ENCODE peak calls at places on chromosomes 1 and 21, in ten cellular contexts. One of them, this sample, is unnamed.

GRCh38 chr1:173508541-173508940 is 31.4 kb downstream of the PRDX6 start:
- DNase-seq in gastrocnemius medialis: no peak
- DNase-seq in EL: no peak
- DNase-seq in CD8-positive, alpha-beta memory T cell: no peak
- DNase-seq in HTR-8/SVneo: no peak
- DNase-seq in iPS-NIHi11: no peak
- DNase-seq in activated CD4-positive, alpha-beta T cell treated with anti-CD3 and anti-CD28 coated beads for 48 hours: no peak
- DNase-seq in T follicular helper cell: no peak
- DNase-seq in BE2C: no peak
- DNase-seq in NCI-H774: no peak
- DNase-seq in this sample: no peak

GRCh38 chr1:211192227-211192626 is 58.3 kb upstream of the KCNH1 start:
- DNase-seq in HTR-8/SVneo: no peak
- DNase-seq in T follicular helper cell: no peak
- DNase-seq in iPS-NIHi11: no peak
- DNase-seq in NCI-H774: no peak
- DNase-seq in CD8-positive, alpha-beta memory T cell: no peak
- DNase-seq in gastrocnemius medialis: no peak
- DNase-seq in BE2C: no peak
- DNase-seq in activated CD4-positive, alpha-beta T cell treated with anti-CD3 and anti-CD28 coated beads for 48 hours: no peak
- DNase-seq in EL: no peak
- DNase-seq in this sample: no peak

GRCh38 chr1:63466759-63467158 is 56.3 kb downstream of the ITGB3BP start:
- DNase-seq in NCI-H774: no peak
- DNase-seq in BE2C: no peak
- DNase-seq in gastrocnemius medialis: no peak
- DNase-seq in iPS-NIHi11: no peak
- DNase-seq in EL: no peak
- DNase-seq in HTR-8/SVneo: no peak
- DNase-seq in T follicular helper cell: no peak
- DNase-seq in CD8-positive, alpha-beta memory T cell: no peak
- DNase-seq in activated CD4-positive, alpha-beta T cell treated with anti-CD3 and anti-CD28 coated beads for 48 hours: no peak
- DNase-seq in this sample: no peak

GRCh38 chr1:234409328-234409727 is 36.1 kb downstream of the COA6 start:
- DNase-seq in iPS-NIHi11: no peak
- DNase-seq in T follicular helper cell: no peak
- DNase-seq in NCI-H774: no peak
- DNase-seq in HTR-8/SVneo: no peak
- DNase-seq in BE2C: no peak
- DNase-seq in EL: no peak
- DNase-seq in CD8-positive, alpha-beta memory T cell: no peak
- DNase-seq in activated CD4-positive, alpha-beta T cell treated with anti-CD3 and anti-CD28 coated beads for 48 hours: no peak
- DNase-seq in gastrocnemius medialis: no peak
- DNase-seq in this sample: no peak

GRCh38 chr1:39866767-39867166 is 16.5 kb downstream of the TRIT1 start:
- DNase-seq in activated CD4-positive, alpha-beta T cell treated with anti-CD3 and anti-CD28 coated beads for 48 hours: no peak
- DNase-seq in BE2C: no peak
- DNase-seq in iPS-NIHi11: no peak
- DNase-seq in gastrocnemius medialis: no peak
- DNase-seq in CD8-positive, alpha-beta memory T cell: no peak
- DNase-seq in EL: peak
- DNase-seq in NCI-H774: no peak
- DNase-seq in T follicular helper cell: no peak
- DNase-seq in HTR-8/SVneo: no peak
- DNase-seq in this sample: no peak

GRCh38 chr1:35345439-35345981 is 77.0 kb downstream of the ZMYM4 start:
- DNase-seq in activated CD4-positive, alpha-beta T cell treated with anti-CD3 and anti-CD28 coated beads for 48 hours: no peak
- DNase-seq in EL: no peak
- DNase-seq in gastrocnemius medialis: no peak
- DNase-seq in iPS-NIHi11: no peak
- DNase-seq in BE2C: no peak
- DNase-seq in T follicular helper cell: no peak
- DNase-seq in CD8-positive, alpha-beta memory T cell: no peak
- DNase-seq in HTR-8/SVneo: no peak
- DNase-seq in NCI-H774: no peak
- DNase-seq in this sample: no peak

GRCh38 chr1:82392513-82392912 is 591.8 kb downstream of the ADGRL2 start:
- DNase-seq in HTR-8/SVneo: no peak
- DNase-seq in CD8-positive, alpha-beta memory T cell: no peak
- DNase-seq in iPS-NIHi11: no peak
- DNase-seq in T follicular helper cell: no peak
- DNase-seq in activated CD4-positive, alpha-beta T cell treated with anti-CD3 and anti-CD28 coated beads for 48 hours: no peak
- DNase-seq in NCI-H774: no peak
- DNase-seq in gastrocnemius medialis: no peak
- DNase-seq in EL: peak
- DNase-seq in BE2C: no peak
- DNase-seq in this sample: no peak

GRCh38 chr1:205973377-205974232 is 29.6 kb downstream of the RAB7B start:
- DNase-seq in BE2C: no peak
- DNase-seq in iPS-NIHi11: no peak
- DNase-seq in HTR-8/SVneo: no peak
- DNase-seq in EL: no peak
- DNase-seq in CD8-positive, alpha-beta memory T cell: no peak
- DNase-seq in gastrocnemius medialis: no peak
- DNase-seq in activated CD4-positive, alpha-beta T cell treated with anti-CD3 and anti-CD28 coated beads for 48 hours: no peak
- DNase-seq in NCI-H774: no peak
- DNase-seq in T follicular helper cell: no peak
- DNase-seq in this sample: no peak

GRCh38 chr1:9850442-9851162 is 26.8 kb upstream of the CLSTN1 start:
- DNase-seq in activated CD4-positive, alpha-beta T cell treated with anti-CD3 and anti-CD28 coated beads for 48 hours: no peak
- DNase-seq in HTR-8/SVneo: no peak
- DNase-seq in NCI-H774: no peak
- DNase-seq in iPS-NIHi11: peak
- DNase-seq in BE2C: no peak
- DNase-seq in CD8-positive, alpha-beta memory T cell: no peak
- DNase-seq in EL: no peak
- DNase-seq in T follicular helper cell: no peak
- DNase-seq in gastrocnemius medialis: no peak
- DNase-seq in this sample: peak

GRCh38 chr21:15592271-15592860 is 137.4 kb upstream of the USP25 start:
- DNase-seq in HTR-8/SVneo: peak
- DNase-seq in activated CD4-positive, alpha-beta T cell treated with anti-CD3 and anti-CD28 coated beads for 48 hours: no peak
- DNase-seq in NCI-H774: peak
- DNase-seq in BE2C: no peak
- DNase-seq in iPS-NIHi11: peak
- DNase-seq in gastrocnemius medialis: no peak
- DNase-seq in CD8-positive, alpha-beta memory T cell: peak
- DNase-seq in T follicular helper cell: no peak
- DNase-seq in EL: peak
- DNase-seq in this sample: no peak

GRCh38 chr1:106568161-106568560 is 488.3 kb upstream of the PRMT6 start:
- DNase-seq in iPS-NIHi11: no peak
- DNase-seq in NCI-H774: no peak
- DNase-seq in activated CD4-positive, alpha-beta T cell treated with anti-CD3 and anti-CD28 coated beads for 48 hours: no peak
- DNase-seq in BE2C: no peak
- DNase-seq in CD8-positive, alpha-beta memory T cell: no peak
- DNase-seq in EL: no peak
- DNase-seq in T follicular helper cell: no peak
- DNase-seq in gastrocnemius medialis: no peak
- DNase-seq in HTR-8/SVneo: no peak
- DNase-seq in this sample: no peak

GRCh38 chr1:167440776-167441175 is 77.6 kb downstream of the CD247 start:
- DNase-seq in BE2C: no peak
- DNase-seq in activated CD4-positive, alpha-beta T cell treated with anti-CD3 and anti-CD28 coated beads for 48 hours: no peak
- DNase-seq in HTR-8/SVneo: no peak
- DNase-seq in T follicular helper cell: no peak
- DNase-seq in NCI-H774: no peak
- DNase-seq in iPS-NIHi11: no peak
- DNase-seq in CD8-positive, alpha-beta memory T cell: no peak
- DNase-seq in gastrocnemius medialis: no peak
- DNase-seq in EL: no peak
- DNase-seq in this sample: no peak

GRCh38 chr1:37317870-37318431 is 156.4 kb upstream of the ZC3H12A start:
- DNase-seq in BE2C: no peak
- DNase-seq in iPS-NIHi11: peak
- DNase-seq in T follicular helper cell: no peak
- DNase-seq in NCI-H774: no peak
- DNase-seq in HTR-8/SVneo: no peak
- DNase-seq in EL: no peak
- DNase-seq in gastrocnemius medialis: no peak
- DNase-seq in CD8-positive, alpha-beta memory T cell: no peak
- DNase-seq in activated CD4-positive, alpha-beta T cell treated with anti-CD3 and anti-CD28 coated beads for 48 hours: no peak
- DNase-seq in this sample: peak

GRCh38 chr1:206856674-206857464 is 8.6 kb upstream of the IL20 start:
- DNase-seq in BE2C: no peak
- DNase-seq in HTR-8/SVneo: no peak
- DNase-seq in CD8-positive, alpha-beta memory T cell: peak
- DNase-seq in iPS-NIHi11: no peak
- DNase-seq in T follicular helper cell: no peak
- DNase-seq in gastrocnemius medialis: no peak
- DNase-seq in NCI-H774: no peak
- DNase-seq in activated CD4-positive, alpha-beta T cell treated with anti-CD3 and anti-CD28 coated beads for 48 hours: peak
- DNase-seq in EL: no peak
- DNase-seq in this sample: peak

GRCh38 chr1:28595412-28596191 is 3.5 kb downstream of the RAB42 start:
- DNase-seq in activated CD4-positive, alpha-beta T cell treated with anti-CD3 and anti-CD28 coated beads for 48 hours: no peak
- DNase-seq in NCI-H774: no peak
- DNase-seq in HTR-8/SVneo: no peak
- DNase-seq in CD8-positive, alpha-beta memory T cell: no peak
- DNase-seq in BE2C: no peak
- DNase-seq in gastrocnemius medialis: no peak
- DNase-seq in iPS-NIHi11: no peak
- DNase-seq in T follicular helper cell: no peak
- DNase-seq in EL: no peak
- DNase-seq in this sample: no peak

GRCh38 chr1:56799605-56800398 is 19.4 kb downstream of the FYB2 start:
- DNase-seq in NCI-H774: no peak
- DNase-seq in T follicular helper cell: no peak
- DNase-seq in CD8-positive, alpha-beta memory T cell: no peak
- DNase-seq in HTR-8/SVneo: no peak
- DNase-seq in iPS-NIHi11: no peak
- DNase-seq in BE2C: no peak
- DNase-seq in EL: peak
- DNase-seq in gastrocnemius medialis: no peak
- DNase-seq in activated CD4-positive, alpha-beta T cell treated with anti-CD3 and anti-CD28 coated beads for 48 hours: no peak
- DNase-seq in this sample: no peak

GRCh38 chr21:29184047-29184446 is 53.6 kb downstream of the MAP3K7CL start:
- DNase-seq in BE2C: no peak
- DNase-seq in activated CD4-positive, alpha-beta T cell treated with anti-CD3 and anti-CD28 coated beads for 48 hours: no peak
- DNase-seq in EL: no peak
- DNase-seq in HTR-8/SVneo: no peak
- DNase-seq in T follicular helper cell: no peak
- DNase-seq in NCI-H774: no peak
- DNase-seq in CD8-positive, alpha-beta memory T cell: no peak
- DNase-seq in iPS-NIHi11: no peak
- DNase-seq in gastrocnemius medialis: no peak
- DNase-seq in this sample: no peak

GRCh38 chr1:40299366-40300248 is 17.5 kb downstream of the COL9A2 start:
- DNase-seq in HTR-8/SVneo: no peak
- DNase-seq in gastrocnemius medialis: no peak
- DNase-seq in BE2C: no peak
- DNase-seq in activated CD4-positive, alpha-beta T cell treated with anti-CD3 and anti-CD28 coated beads for 48 hours: no peak
- DNase-seq in CD8-positive, alpha-beta memory T cell: no peak
- DNase-seq in iPS-NIHi11: no peak
- DNase-seq in EL: peak
- DNase-seq in T follicular helper cell: no peak
- DNase-seq in NCI-H774: no peak
- DNase-seq in this sample: no peak

This sample was measured in ELF-1.